ENCODE peak calls at places on chromosome 9, in six cellular contexts. A is EL, T is Kasumi-1, N is psoas muscle, H is A549, W is cardiac muscle cell. P is an unnamed sample.

GRCh38 chr9:38388283-38389223 is 3.9 kb upstream of the ALDH1B1 start:
- DNase-seq in W (peak; percentile 60), H (no peak), A (no peak), N (no peak), T (no peak), P (no peak)

GRCh38 chr9:74960548-74960947 is 7.8 kb upstream of the C9orf40 start:
- DNase-seq in T (no peak), A (peak; percentile 71), N (no peak), W (peak; percentile 56), H (peak; percentile 74), P (no peak)

GRCh38 chr9:38181866-38182265 is 112.8 kb upstream of the SHB start:
- DNase-seq in W (no peak), N (no peak), T (no peak), A (no peak), H (no peak), P (no peak)

GRCh38 chr9:133585481-133586367 is 23.5 kb downstream of the FAM163B start:
- DNase-seq in H (no peak), T (peak; percentile 40), N (no peak), W (no peak), A (peak; percentile 11), P (no peak)

GRCh38 chr9:119675951-119676350 is 306.7 kb upstream of the BRINP1 start:
- DNase-seq in W (no peak), T (no peak), A (no peak), H (no peak), N (no peak), P (no peak)

GRCh38 chr9:33329996-33330395 is 39.7 kb downstream of the NFX1 start:
- DNase-seq in T (no peak), A (peak; percentile 70), N (no peak), H (peak; percentile 74), W (peak; percentile 48), P (no peak)

GRCh38 chr9:34382879-34383278 is 6.2 kb upstream of the MYORG start:
- DNase-seq in T (no peak), A (no peak), H (no peak), W (no peak), N (no peak), P (no peak)

GRCh38 chr9:96141666-96142065 is 160.3 kb downstream of the HSD17B3 start:
- DNase-seq in N (no peak), A (peak; percentile 25), H (no peak), T (no peak), W (no peak), P (peak; percentile 24)

GRCh38 chr9:8732367-8733075 is 932.9 kb upstream of the DMAC1 start:
- DNase-seq in A (no peak), N (no peak), T (no peak), W (no peak), H (no peak), P (no peak)

GRCh38 chr9:71383308-71383707 is 261.9 kb upstream of the TRPM3 start:
- DNase-seq in W (no peak), A (no peak), H (no peak), N (no peak), T (no peak), P (no peak)

GRCh38 chr9:34562136-34562745 is 27.3 kb downstream of the CNTFR start:
- DNase-seq in H (peak; percentile 23), A (no peak), W (no peak), T (peak; percentile 2), N (no peak), P (no peak)

GRCh38 chr9:125177888-125178287 is 11.7 kb downstream of the PPP6C start:
- DNase-seq in A (no peak), H (no peak), W (no peak), T (no peak), N (no peak), P (no peak)

GRCh38 chr9:1619915-1620705 is 395.0 kb upstream of the SMARCA2 start:
- DNase-seq in H (peak; percentile 33), T (peak; percentile 22), N (no peak), W (peak; percentile 18), A (no peak), P (no peak)

GRCh38 chr9:134828892-134829291 is 51.7 kb upstream of the FCN2 start:
- DNase-seq in A (no peak), H (no peak), N (no peak), T (no peak), W (no peak), P (no peak)

GRCh38 chr9:21994526-21994995 is at the start of gene CDKN2B-AS1:
- DNase-seq in W (peak; percentile 67), T (peak; percentile 22), A (peak; percentile 91), N (peak; percentile 63), H (no peak), P (peak; percentile 80)

GRCh38 chr9:126494746-126495145 is 119.0 kb upstream of the LMX1B start:
- DNase-seq in W (no peak), N (no peak), H (no peak), A (no peak), T (no peak), P (no peak)

GRCh38 chr9:114289106-114289505 is 33.8 kb upstream of the ORM1 start:
- DNase-seq in T (no peak), H (no peak), N (peak; percentile 35), W (no peak), A (no peak), P (peak; percentile 35)

GRCh38 chr9:111186021-111186420 is 144.0 kb downstream of the OR2K2 start:
- DNase-seq in W (no peak), H (no peak), N (no peak), T (no peak), A (no peak), P (no peak)

GRCh38 chr9:95648225-95648624 is 131.5 kb upstream of the PTCH1 start:
- DNase-seq in A (no peak), H (no peak), T (no peak), W (no peak), N (no peak), P (no peak)

GRCh38 chr9:124332321-124332720 is 74.6 kb downstream of the NEK6 start:
- DNase-seq in A (no peak), W (no peak), T (no peak), H (no peak), N (no peak), P (no peak)

GRCh38 chr9:135033487-135033886 is 54.0 kb upstream of the OLFM1 start:
- DNase-seq in A (no peak), T (no peak), H (no peak), W (no peak), N (peak; percentile 15), P (no peak)

GRCh38 chr9:127586096-127586495 is 26.0 kb upstream of the STXBP1 start:
- DNase-seq in A (no peak), W (no peak), N (no peak), T (no peak), H (peak; percentile 31), P (no peak)

GRCh38 chr9:13149454-13149853 is 130.0 kb downstream of the MPDZ start:
- DNase-seq in H (no peak), T (no peak), A (no peak), W (no peak), N (peak; percentile 74), P (no peak)

GRCh38 chr9:38244971-38245370 is 147.5 kb upstream of the ALDH1B1 start:
- DNase-seq in T (no peak), N (no peak), W (no peak), H (no peak), A (no peak), P (no peak)

GRCh38 chr9:6927838-6928237 is 170.1 kb downstream of the KDM4C start:
- DNase-seq in T (no peak), W (no peak), N (no peak), A (no peak), H (no peak), P (no peak)

GRCh38 chr9:14349818-14350333 is 35.9 kb upstream of the NFIB start:
- DNase-seq in W (peak; percentile 46), A (no peak), H (no peak), T (no peak), N (no peak), P (no peak)

GRCh38 chr9:14924821-14925220 is 14.6 kb upstream of the FREM1 start:
- DNase-seq in A (peak; percentile 36), N (no peak), H (no peak), W (peak; percentile 93), T (no peak), P (no peak)

GRCh38 chr9:96618209-96619108 is 1.2 kb downstream of the CDC14B start:
- DNase-seq in A (peak; percentile 73), N (peak; percentile 76), T (no peak), W (peak; percentile 58), H (peak; percentile 29), P (peak; percentile 22)

P was measured in SJSA1.